ENCODE peak calls at places on chromosomes 12 and 14, in four cellular contexts. One of them, this sample, is unnamed.

GRCh38 chr14:36105401-36105800 is 71.1 kb downstream of the PTCSC3 start:
- DNase-seq in heart left ventricle: no peak
- DNase-seq in ovary: no peak
- DNase-seq in cardiac muscle cell: no peak
- DNase-seq in this sample: no peak

GRCh38 chr12:21650997-21651396 is 6.6 kb downstream of the LDHB start:
- DNase-seq in heart left ventricle: no peak
- DNase-seq in ovary: no peak
- DNase-seq in cardiac muscle cell: no peak
- DNase-seq in this sample: no peak

GRCh38 chr12:53229454-53229853 is 2.6 kb downstream of the RARG start:
- DNase-seq in heart left ventricle: no peak
- DNase-seq in ovary: no peak
- DNase-seq in cardiac muscle cell: no peak
- DNase-seq in this sample: no peak

GRCh38 chr14:56189306-56189705 is 71.1 kb downstream of the PELI2 start:
- DNase-seq in heart left ventricle: no peak
- DNase-seq in ovary: no peak
- DNase-seq in cardiac muscle cell: peak; percentile 70
- DNase-seq in this sample: no peak

GRCh38 chr14:102817942-102818940 is 41.0 kb downstream of the TRAF3 start:
- DNase-seq in heart left ventricle: no peak
- DNase-seq in ovary: no peak
- DNase-seq in cardiac muscle cell: no peak
- DNase-seq in this sample: no peak

GRCh38 chr12:132937476-132937875 is 18.6 kb downstream of the ZNF605 start:
- DNase-seq in heart left ventricle: no peak
- DNase-seq in ovary: no peak
- DNase-seq in cardiac muscle cell: no peak
- DNase-seq in this sample: no peak

GRCh38 chr14:69013943-69014782 is 35.1 kb upstream of the ACTN1 start:
- DNase-seq in heart left ventricle: peak; percentile 27
- DNase-seq in ovary: no peak
- DNase-seq in cardiac muscle cell: peak; percentile 72
- DNase-seq in this sample: no peak

GRCh38 chr12:70637686-70638085 is 457 bp upstream of the PTPRB start:
- DNase-seq in heart left ventricle: no peak
- DNase-seq in ovary: no peak
- DNase-seq in cardiac muscle cell: no peak
- DNase-seq in this sample: no peak

GRCh38 chr12:86712425-86712843 is 456.2 kb upstream of the MGAT4C start:
- DNase-seq in heart left ventricle: no peak
- DNase-seq in ovary: no peak
- DNase-seq in cardiac muscle cell: peak; percentile 98
- DNase-seq in this sample: no peak

GRCh38 chr12:114976959-114977358 is 293.0 kb upstream of the TBX3 start:
- DNase-seq in heart left ventricle: no peak
- DNase-seq in ovary: no peak
- DNase-seq in cardiac muscle cell: no peak
- DNase-seq in this sample: no peak

GRCh38 chr12:14900521-14901227 is 15.0 kb upstream of the MGP start:
- DNase-seq in heart left ventricle: no peak
- DNase-seq in ovary: no peak
- DNase-seq in cardiac muscle cell: no peak
- DNase-seq in this sample: no peak

GRCh38 chr12:52332381-52332780 is 11.2 kb upstream of the KRT83 start:
- DNase-seq in heart left ventricle: no peak
- DNase-seq in ovary: no peak
- DNase-seq in cardiac muscle cell: no peak
- DNase-seq in this sample: peak; percentile 27

GRCh38 chr14:103657466-103657865 is 28.5 kb downstream of the KLC1 start:
- DNase-seq in heart left ventricle: no peak
- DNase-seq in ovary: no peak
- DNase-seq in cardiac muscle cell: peak; percentile 78
- DNase-seq in this sample: no peak

GRCh38 chr14:34350903-34351302 is 111.1 kb downstream of the SPTSSA start:
- DNase-seq in heart left ventricle: no peak
- DNase-seq in ovary: no peak
- DNase-seq in cardiac muscle cell: no peak
- DNase-seq in this sample: no peak

GRCh38 chr14:35046751-35047536 is 872 bp downstream of the FAM177A1 start:
- DNase-seq in heart left ventricle: no peak
- DNase-seq in ovary: no peak
- DNase-seq in cardiac muscle cell: no peak
- DNase-seq in this sample: no peak

GRCh38 chr14:36315159-36315853 is 5.1 kb downstream of the MBIP start:
- DNase-seq in heart left ventricle: no peak
- DNase-seq in ovary: no peak
- DNase-seq in cardiac muscle cell: no peak
- DNase-seq in this sample: no peak

GRCh38 chr12:6205144-6205539 is 4.9 kb downstream of the CD9 start:
- DNase-seq in heart left ventricle: peak; percentile 81
- DNase-seq in ovary: peak; percentile 67
- DNase-seq in cardiac muscle cell: peak; percentile 50
- DNase-seq in this sample: peak; percentile 83

GRCh38 chr12:6207254-6207942 is 7.2 kb downstream of the CD9 start:
- DNase-seq in heart left ventricle: no peak
- DNase-seq in ovary: no peak
- DNase-seq in cardiac muscle cell: no peak
- DNase-seq in this sample: no peak

GRCh38 chr12:6205761-6206160 is 5.6 kb downstream of the CD9 start:
- DNase-seq in heart left ventricle: no peak
- DNase-seq in ovary: no peak
- DNase-seq in cardiac muscle cell: no peak
- DNase-seq in this sample: no peak

GRCh38 chr12:6204533-6205143 is 4.4 kb downstream of the CD9 start:
- DNase-seq in heart left ventricle: no peak
- DNase-seq in ovary: no peak
- DNase-seq in cardiac muscle cell: no peak
- DNase-seq in this sample: no peak

DNA sequence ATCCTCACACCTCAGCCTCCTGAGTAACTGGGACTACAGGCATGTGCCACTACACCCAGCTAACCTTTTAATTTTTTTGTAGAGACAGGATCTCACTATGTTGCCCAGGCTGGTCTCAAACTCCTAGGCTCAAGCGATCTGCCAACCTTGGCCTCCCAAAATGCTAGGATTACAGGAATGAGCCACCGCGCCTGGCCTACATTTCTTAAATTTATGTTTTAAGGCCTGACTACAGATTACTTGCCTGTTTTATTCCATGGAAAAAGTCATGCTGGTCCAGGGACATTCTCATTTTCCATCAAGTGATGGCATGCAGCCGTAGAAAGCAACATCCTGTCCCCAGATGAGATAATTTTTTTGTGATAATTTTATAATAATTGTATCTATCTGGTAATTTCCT is 6.1 kb downstream of the CD9 start:
- DNase-seq in heart left ventricle: no peak
- DNase-seq in ovary: no peak
- DNase-seq in cardiac muscle cell: no peak
- DNase-seq in this sample: no peak
- H3K27ac ChIP-seq in heart left ventricle: peak overlapping the region; percentile 96
- H3K27ac ChIP-seq in ovary: no peak overlapping the region
- H3K27ac ChIP-seq in cardiac muscle cell: no peak overlapping the region
- H3K27ac ChIP-seq in this sample: peak overlapping the region; percentile 98

DNA sequence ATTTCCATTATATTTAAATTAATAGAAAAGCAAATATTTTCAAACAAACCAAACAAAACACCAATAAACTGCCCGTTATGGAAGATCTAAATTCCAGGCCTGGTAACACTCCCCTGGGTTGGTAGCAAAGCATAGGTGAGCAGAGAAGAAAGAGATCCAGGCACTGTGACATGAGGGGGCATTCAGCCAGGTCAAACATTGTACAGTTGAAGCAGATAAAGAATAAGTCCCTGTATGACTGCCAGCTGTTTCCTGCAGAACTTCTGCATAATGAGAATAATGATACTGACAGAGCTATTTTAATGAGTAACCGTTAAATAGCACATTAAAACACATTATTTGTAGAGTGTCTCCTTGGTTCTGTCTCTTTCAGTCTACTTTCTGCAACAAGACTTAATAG is 35.4 kb downstream of the SLC38A1 start:
- DNase-seq in heart left ventricle: no peak
- DNase-seq in ovary: no peak
- DNase-seq in cardiac muscle cell: no peak
- DNase-seq in this sample: no peak
- H3K4me3 ChIP-seq in heart left ventricle: no peak overlapping the region
- H3K4me3 ChIP-seq in ovary: no peak overlapping the region
- H3K4me3 ChIP-seq in cardiac muscle cell: no peak overlapping the region
- H3K4me3 ChIP-seq in this sample: no peak overlapping the region

DNA sequence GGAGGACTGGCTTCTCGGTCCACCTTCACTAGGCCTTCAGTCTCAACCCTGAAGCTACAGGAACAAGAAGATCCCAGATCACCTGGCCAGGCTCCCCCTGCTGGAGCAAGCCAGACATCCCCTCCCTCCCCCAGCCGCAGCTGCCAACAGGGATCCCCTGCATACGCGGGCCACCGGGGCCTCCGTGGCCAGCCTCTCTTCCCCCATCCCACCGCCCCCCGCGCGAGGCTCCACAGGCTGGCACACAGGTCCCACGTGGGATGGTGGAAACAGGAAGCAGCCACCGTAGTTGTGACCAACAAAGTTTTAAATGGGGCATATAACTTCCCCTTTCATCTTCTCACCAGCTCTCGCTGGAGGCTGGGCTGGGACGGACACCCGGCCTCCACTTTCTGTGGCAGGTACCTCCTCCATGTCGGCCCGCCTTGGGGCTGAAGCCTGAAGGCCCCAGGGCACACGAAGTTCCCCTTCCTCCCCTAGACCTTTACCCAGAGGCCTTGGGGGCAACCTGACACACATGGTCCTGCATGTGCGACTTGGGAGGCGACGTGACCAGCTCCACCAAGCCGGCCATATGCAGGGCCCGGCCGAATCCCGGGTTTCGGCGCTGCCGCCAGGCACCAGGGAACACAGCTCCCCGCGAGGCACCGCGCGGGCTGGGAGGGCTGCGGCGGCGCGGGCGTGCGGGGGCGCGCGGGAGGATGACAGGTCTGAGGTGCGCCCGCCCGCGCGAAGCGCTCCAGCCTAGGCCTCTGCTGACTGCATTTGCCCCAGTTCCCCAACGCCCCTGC is 44.4 kb upstream of the PNMA1 start:
- DNase-seq in heart left ventricle: peak; percentile 73
- DNase-seq in ovary: peak; percentile 79
- DNase-seq in cardiac muscle cell: peak; percentile 62
- DNase-seq in this sample: peak; percentile 82
- H3K4me1 ChIP-seq in heart left ventricle: peaks cover 87% of the 10 kb centered on the region
- H3K4me1 ChIP-seq in ovary: peaks cover 44% of the 10 kb centered on the region
- H3K4me1 ChIP-seq in cardiac muscle cell: peaks cover 51% of the 10 kb centered on the region
- H3K4me1 ChIP-seq in this sample: peaks cover 71% of the 10 kb centered on the region

GRCh38 chr12:13228579-13228978 is 32.1 kb downstream of the EMP1 start:
- DNase-seq in heart left ventricle: no peak
- DNase-seq in ovary: no peak
- DNase-seq in cardiac muscle cell: no peak
- DNase-seq in this sample: no peak
- H3K27ac ChIP-seq in heart left ventricle: no peak overlapping the region
- H3K27ac ChIP-seq in ovary: no peak overlapping the region
- H3K27ac ChIP-seq in cardiac muscle cell: no peak overlapping the region
- H3K27ac ChIP-seq in this sample: no peak overlapping the region

DNA sequence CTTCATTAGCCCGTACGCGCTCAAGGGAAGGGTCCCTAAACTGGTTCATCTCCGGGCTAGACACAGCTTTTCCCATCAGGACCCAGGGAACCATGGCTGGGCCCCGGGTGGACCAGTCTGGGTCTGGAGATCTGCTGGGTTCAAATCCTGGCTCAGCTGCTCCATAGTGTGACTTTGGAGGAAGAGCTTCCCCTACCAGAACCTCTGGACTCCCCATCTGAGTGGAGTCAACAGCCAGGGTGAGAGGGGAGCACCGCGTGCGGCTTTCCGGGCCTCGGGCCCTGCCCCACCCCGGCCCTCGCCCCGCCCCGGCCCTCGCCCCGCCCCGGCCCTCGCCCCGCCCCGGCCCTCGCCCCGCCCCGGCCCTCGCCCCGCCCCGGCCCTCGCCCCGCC is 41.2 kb downstream of the BEGAIN start:
- DNase-seq in heart left ventricle: no peak
- DNase-seq in ovary: peak; percentile 60
- DNase-seq in cardiac muscle cell: peak; percentile 28
- DNase-seq in this sample: no peak
- H3K4me3 ChIP-seq in heart left ventricle: peak overlapping the region; percentile 47
- H3K4me3 ChIP-seq in ovary: peak overlapping the region; percentile 8
- H3K4me3 ChIP-seq in cardiac muscle cell: no peak overlapping the region
- H3K4me3 ChIP-seq in this sample: peak overlapping the region; percentile 54

GRCh38 chr14:99579903-99580570 is 24.0 kb downstream of the CCDC85C start:
- DNase-seq in heart left ventricle: no peak
- DNase-seq in ovary: no peak
- DNase-seq in cardiac muscle cell: no peak
- DNase-seq in this sample: no peak
- H3K4me1 ChIP-seq in heart left ventricle: peaks cover 52% of the 10 kb centered on the region
- H3K4me1 ChIP-seq in ovary: peaks cover 45% of the 10 kb centered on the region
- H3K4me1 ChIP-seq in cardiac muscle cell: peaks cover 50% of the 10 kb centered on the region
- H3K4me1 ChIP-seq in this sample: no peaks in the 10 kb centered on the region

GRCh38 chr12:19236656-19237055 is 107.1 kb downstream of the PLEKHA5 start:
- DNase-seq in heart left ventricle: peak; percentile 27
- DNase-seq in ovary: no peak
- DNase-seq in cardiac muscle cell: peak; percentile 65
- DNase-seq in this sample: no peak

GRCh38 chr12:19239616-19240234 is 110.2 kb downstream of the PLEKHA5 start:
- DNase-seq in heart left ventricle: no peak
- DNase-seq in ovary: no peak
- DNase-seq in cardiac muscle cell: peak; percentile 74
- DNase-seq in this sample: no peak

GRCh38 chr12:19238520-19238919 is 109.0 kb downstream of the PLEKHA5 start:
- DNase-seq in heart left ventricle: no peak
- DNase-seq in ovary: no peak
- DNase-seq in cardiac muscle cell: no peak
- DNase-seq in this sample: no peak

GRCh38 chr12:19234991-19235876 is 105.7 kb downstream of the PLEKHA5 start:
- DNase-seq in heart left ventricle: no peak
- DNase-seq in ovary: no peak
- DNase-seq in cardiac muscle cell: peak; percentile 72
- DNase-seq in this sample: no peak

GRCh38 chr12:19239046-19239445 is 109.5 kb downstream of the PLEKHA5 start:
- DNase-seq in heart left ventricle: no peak
- DNase-seq in ovary: no peak
- DNase-seq in cardiac muscle cell: no peak
- DNase-seq in this sample: no peak
- H3K27ac ChIP-seq in heart left ventricle: no peak overlapping the region
- H3K27ac ChIP-seq in ovary: no peak overlapping the region
- H3K27ac ChIP-seq in cardiac muscle cell: no peak overlapping the region
- H3K27ac ChIP-seq in this sample: no peak overlapping the region

This sample was measured in tibial artery.